ENCODE peak calls at places on chromosomes 3 and 15, in ten cellular contexts. N is epithelial cell of esophagus; Q is fibroblast of pulmonary artery; I is mucosa of descending colon; B is retinal pigment epithelial cell; V is CD8-positive, alpha-beta T cell; P is SK-N-SH; S is right atrium auricular region; U is fibroblast of lung; C is astrocyte of the cerebellum. F is an unnamed sample.
A peak's percentile ranks its signal among the peaks of the same experiment; 100 is the strongest.

GRCh38 chr15:74235962-74236361 is at the start of gene CCDC33:
- DNase-seq in Q (no peak), V (no peak), N (no peak), C (no peak), U (no peak), I (peak; percentile 82), P (no peak), S (no peak), B (no peak), F (peak; percentile 81)

GRCh38 chr3:152902141-152902669 is 67.3 kb downstream of the P2RY1 start:
- DNase-seq in U (no peak), B (no peak), I (no peak), Q (peak; percentile 6), S (no peak), V (no peak), C (no peak), N (peak; percentile 60), P (no peak), F (no peak)

GRCh38 chr15:38304486-38304885 is 51.9 kb downstream of the SPRED1 start:
- DNase-seq in N (no peak), V (no peak), P (no peak), Q (no peak), C (no peak), S (no peak), B (no peak), U (no peak), I (no peak), F (no peak)

GRCh38 chr3:32288819-32289218 is 50.3 kb downstream of the CMTM8 start:
- DNase-seq in B (no peak), V (no peak), N (no peak), S (no peak), U (no peak), I (no peak), P (no peak), C (no peak), Q (no peak), F (peak; percentile 30)

GRCh38 chr3:143036557-143036956 is 35.2 kb downstream of the U2SURP start:
- DNase-seq in V (no peak), P (no peak), C (no peak), S (no peak), N (no peak), U (no peak), B (no peak), Q (peak; percentile 1), I (no peak), F (no peak)

GRCh38 chr3:23979569-23979968 is 34.5 kb downstream of the NR1D2 start:
- DNase-seq in V (no peak), C (no peak), S (no peak), B (no peak), Q (no peak), U (peak; percentile 16), N (no peak), I (no peak), P (no peak), F (no peak)

GRCh38 chr15:52080031-52080430 is 32.5 kb downstream of the BCL2L10 start:
- DNase-seq in S (no peak), C (no peak), Q (peak; percentile 31), P (no peak), V (no peak), B (no peak), N (peak; percentile 91), I (no peak), U (peak; percentile 82), F (no peak)

GRCh38 chr3:144034715-144035114 is 63.1 kb downstream of the DIPK2A start:
- DNase-seq in B (no peak), V (no peak), Q (no peak), I (no peak), P (no peak), U (no peak), C (no peak), S (no peak), N (no peak), F (no peak)

GRCh38 chr15:68672781-68673205 is 94.0 kb downstream of the CORO2B start:
- DNase-seq in V (no peak), U (peak; percentile 3), Q (peak; percentile 26), P (no peak), I (no peak), B (no peak), S (no peak), N (no peak), C (no peak), F (no peak)

GRCh38 chr15:51846463-51847230 is 17.2 kb downstream of the TMOD3 start:
- DNase-seq in P (no peak), I (no peak), Q (peak; percentile 93), N (peak; percentile 89), S (no peak), U (peak; percentile 83), C (peak; percentile 74), V (no peak), B (peak; percentile 77), F (no peak)

GRCh38 chr3:65305836-65306235 is 618.0 kb upstream of the ADAMTS9 start:
- DNase-seq in Q (no peak), C (no peak), P (no peak), S (no peak), U (no peak), I (no peak), V (no peak), B (no peak), N (no peak), F (no peak)

GRCh38 chr3:70803891-70804290 is 491.5 kb upstream of the MDFIC2 start:
- DNase-seq in I (no peak), U (no peak), P (no peak), C (no peak), N (no peak), S (no peak), B (no peak), V (no peak), Q (no peak), F (no peak)

GRCh38 chr3:73658227-73658626 is 33.5 kb upstream of the PDZRN3 start:
- DNase-seq in I (no peak), Q (no peak), P (no peak), S (no peak), C (peak; percentile 16), V (no peak), U (peak; percentile 38), B (no peak), N (no peak), F (no peak)

DNA sequence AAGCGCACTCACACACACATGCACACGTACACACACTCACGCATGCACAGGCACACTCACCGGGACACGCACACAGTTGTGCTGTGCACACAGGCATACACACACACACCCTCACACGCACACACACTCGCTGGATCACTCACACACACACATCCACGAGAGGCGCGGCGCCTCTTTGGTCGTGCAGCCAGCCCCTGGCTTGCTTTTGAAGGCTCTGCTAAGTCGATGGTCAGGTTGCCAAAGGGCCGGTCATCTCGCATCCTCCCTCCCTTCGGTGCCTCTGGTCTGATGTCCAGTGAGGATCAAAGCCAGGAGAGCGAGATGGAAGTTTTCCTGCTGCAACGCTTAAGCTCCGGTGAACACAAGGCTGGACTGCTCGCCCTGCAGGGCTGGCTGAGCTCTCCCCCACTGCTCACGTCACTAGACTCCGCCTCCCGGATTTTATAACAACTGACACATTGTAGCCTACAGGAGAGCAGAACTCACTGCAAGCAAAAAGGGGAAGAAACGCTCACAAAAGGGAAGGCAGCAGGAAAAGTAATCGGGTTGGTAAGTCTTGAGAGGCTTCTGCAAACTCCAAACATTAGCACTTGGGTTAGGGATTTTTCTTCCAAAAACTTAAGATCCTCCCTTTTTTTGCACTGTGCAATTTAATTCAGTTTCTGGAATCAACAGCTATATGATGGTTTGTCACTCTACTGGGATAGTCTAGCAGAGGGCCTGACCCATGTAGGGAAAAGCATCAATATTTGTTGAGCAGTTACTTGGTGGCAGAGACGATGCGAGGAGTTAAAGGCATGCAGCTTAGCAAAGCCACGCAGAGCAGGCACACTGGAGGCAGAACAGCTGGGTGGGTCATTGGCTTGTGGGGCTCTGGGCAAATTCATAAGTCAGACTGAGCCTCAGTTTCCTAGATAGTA is at the start of gene SRGAP3:
- DNase-seq in P (peak; percentile 89), S (peak; percentile 89), V (peak; percentile 53), U (peak; percentile 91), C (peak; percentile 81), N (peak; percentile 96), I (peak; percentile 81), Q (peak; percentile 87), B (peak; percentile 75), F (peak; percentile 85)
- TF ChIP-seq CTCF in P (peak; percentile 39), S (no peak), V (peak; percentile 28), U (peak; percentile 48), C (peak; percentile 48), N (peak; percentile 61), I (no peak), Q (peak; percentile 40), B (no peak), F (peak; percentile 17)

GRCh38 chr15:64464271-64465005 is 4.1 kb downstream of the ZNF609 start:
- DNase-seq in B (no peak), V (no peak), P (no peak), C (no peak), I (no peak), S (no peak), N (no peak), U (peak; percentile 57), Q (peak; percentile 42), F (no peak)

GRCh38 chr15:64460206-64460736 is at the start of gene ZNF609:
- DNase-seq in V (peak; percentile 81), U (peak; percentile 97), N (peak; percentile 96), B (peak; percentile 90), Q (peak; percentile 96), C (peak; percentile 85), I (peak; percentile 94), S (peak; percentile 94), P (peak; percentile 94), F (peak; percentile 94)

GRCh38 chr15:64461577-64462162 is 1.3 kb downstream of the ZNF609 start:
- DNase-seq in S (no peak), I (no peak), N (peak; percentile 87), U (peak; percentile 33), C (no peak), V (no peak), B (no peak), Q (peak; percentile 49), P (peak; percentile 49), F (peak; percentile 70)

GRCh38 chr15:64460737-64461576 is 579 bp downstream of the ZNF609 start:
- DNase-seq in P (peak; percentile 65), N (no peak), V (no peak), U (peak; percentile 79), Q (peak; percentile 83), I (peak; percentile 62), C (peak; percentile 55), S (no peak), B (no peak), F (peak; percentile 63)

GRCh38 chr15:64462492-64462891 is 2.1 kb downstream of the ZNF609 start:
- DNase-seq in N (no peak), I (no peak), P (no peak), V (no peak), C (no peak), Q (no peak), U (no peak), B (no peak), S (no peak), F (no peak)
- H3K4me3 ChIP-seq in N (no peak overlapping the region), I (no peak overlapping the region), P (no peak overlapping the region), V (peak overlapping the region; percentile 62), C (no peak overlapping the region), Q (peak overlapping the region; percentile 74), U (no peak overlapping the region), B (no peak overlapping the region), S (no peak overlapping the region), F (peak overlapping the region; percentile 83)

GRCh38 chr15:97890307-97890706 is 70.2 kb upstream of the ARRDC4 start:
- DNase-seq in C (no peak), S (no peak), Q (no peak), B (no peak), P (no peak), N (no peak), V (no peak), I (no peak), U (no peak), F (no peak)
- TF ChIP-seq CTCF in C (no peak), S (no peak), Q (no peak), B (no peak), P (no peak), N (no peak), V (no peak), I (no peak), U (no peak), F (no peak)

GRCh38 chr15:32028921-32029320 is 1.4 kb upstream of the CHRNA7 start:
- DNase-seq in C (no peak), N (no peak), S (no peak), V (no peak), B (no peak), U (no peak), I (no peak), Q (no peak), P (peak; percentile 62), F (no peak)
- H3K4me3 ChIP-seq in C (peak overlapping the region; percentile 57), N (no peak overlapping the region), S (peak overlapping the region; percentile 64), V (no peak overlapping the region), B (peak overlapping the region; percentile 66), U (no peak overlapping the region), I (no peak overlapping the region), Q (no peak overlapping the region), P (peak overlapping the region; percentile 58), F (no peak overlapping the region)